ENCODE peak calls at places on chromosome 5, in ten cellular contexts. Z is PC-9, C is hepatocyte, O is right lobe of liver, M is neural progenitor cell, N is body of pancreas, H is upper lobe of right lung, V is uterus, D is IMR-90, K is adrenal gland. X is an unnamed sample. For H3K4me1, the result is how much of the 10 kb centered on the place peaks cover.

GRCh38 chr5:160272889-160273288 is 39.5 kb downstream of the CCNJL start:
- DNase-seq in Z (no peak), C (no peak), O (no peak), M (no peak), N (no peak), H (no peak), V (no peak), D (no peak), K (no peak), X (no peak)

GRCh38 chr5:88672644-88673493 is 210.1 kb downstream of the MEF2C start:
- DNase-seq in Z (no peak), C (no peak), O (no peak), M (peak), N (no peak), H (no peak), V (no peak), D (no peak), K (no peak), X (no peak)

GRCh38 chr5:163832155-163832554 is 326.7 kb downstream of the MAT2B start:
- DNase-seq in Z (no peak), C (no peak), O (no peak), M (no peak), N (no peak), H (no peak), V (no peak), D (no peak), K (no peak), X (no peak)

GRCh38 chr5:135233477-135233876 is 165.6 kb downstream of the MACROH2A1 start:
- DNase-seq in Z (no peak), C (no peak), O (peak), M (no peak), N (no peak), H (peak), V (no peak), D (no peak), K (no peak), X (no peak)

GRCh38 chr5:73431204-73431851 is 17.2 kb downstream of the FOXD1 start:
- DNase-seq in Z (no peak), C (no peak), O (no peak), M (no peak), N (no peak), H (no peak), V (no peak), D (no peak), K (no peak), X (no peak)

GRCh38 chr5:67921004-67921601 is 294.5 kb upstream of the PIK3R1 start:
- DNase-seq in Z (no peak), C (no peak), O (no peak), M (no peak), N (no peak), H (no peak), V (no peak), D (no peak), K (no peak), X (no peak)

GRCh38 chr5:61618577-61618976 is 286.5 kb downstream of the ZSWIM6 start:
- DNase-seq in Z (no peak), C (no peak), O (no peak), M (no peak), N (no peak), H (no peak), V (no peak), D (no peak), K (no peak), X (no peak)

GRCh38 chr5:169634606-169635005 is 2.5 kb upstream of the DOCK2 start:
- DNase-seq in Z (no peak), C (no peak), O (no peak), M (no peak), N (no peak), H (no peak), V (no peak), D (no peak), K (no peak), X (no peak)

GRCh38 chr5:116231288-116231687 is 146.5 kb downstream of the COMMD10 start:
- DNase-seq in Z (no peak), C (no peak), O (no peak), M (no peak), N (no peak), H (no peak), V (no peak), D (no peak), K (no peak), X (no peak)

GRCh38 chr5:180423133-180423532 is 70.0 kb upstream of the GFPT2 start:
- DNase-seq in Z (no peak), C (no peak), O (no peak), M (no peak), N (no peak), H (no peak), V (no peak), D (no peak), K (no peak), X (no peak)

GRCh38 chr5:172010278-172010677 is 3.8 kb upstream of the FBXW11 start:
- DNase-seq in Z (no peak), C (no peak), O (no peak), M (peak), N (no peak), H (no peak), V (no peak), D (no peak), K (no peak), X (peak)
- TF ChIP-seq CTCF in Z (no peak), C (peak), O (no peak), M (peak), N (no peak), H (no peak), V (no peak), D (peak), K (no peak), X (peak)

DNA sequence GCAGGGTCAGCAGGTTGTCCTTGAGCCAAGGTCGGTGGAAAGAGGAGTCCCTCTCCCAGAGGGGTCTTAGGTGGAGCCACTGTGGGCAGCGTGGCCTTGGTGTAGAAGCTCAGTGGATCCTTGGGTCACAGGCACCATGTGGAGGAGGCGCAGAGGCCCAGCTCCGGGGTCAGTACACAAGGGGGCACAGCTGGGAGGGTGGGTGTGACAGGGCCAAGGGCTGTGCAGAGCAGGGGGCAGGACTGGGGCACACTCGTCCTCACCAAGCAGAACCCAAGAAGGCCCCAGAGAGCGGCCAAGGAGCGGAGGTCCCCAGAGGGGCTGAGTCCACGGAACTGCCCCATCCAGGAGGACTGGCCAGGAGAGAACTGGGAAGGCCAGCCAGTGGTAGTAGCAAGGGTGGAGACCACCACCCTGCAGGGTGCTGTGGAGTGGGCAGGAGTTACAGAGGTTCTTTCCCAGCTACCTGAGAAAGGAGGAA is 2.4 kb upstream of the LPCAT1 start:
- DNase-seq in Z (no peak), C (no peak), O (peak), M (no peak), N (peak), H (peak), V (peak), D (no peak), K (no peak), X (no peak)
- H3K4me1 ChIP-seq in Z (under half), C (under half), O (under half), M (under half), N (under half), H (under half), V (under half), D (under half), K (under half), X (under half)

DNA sequence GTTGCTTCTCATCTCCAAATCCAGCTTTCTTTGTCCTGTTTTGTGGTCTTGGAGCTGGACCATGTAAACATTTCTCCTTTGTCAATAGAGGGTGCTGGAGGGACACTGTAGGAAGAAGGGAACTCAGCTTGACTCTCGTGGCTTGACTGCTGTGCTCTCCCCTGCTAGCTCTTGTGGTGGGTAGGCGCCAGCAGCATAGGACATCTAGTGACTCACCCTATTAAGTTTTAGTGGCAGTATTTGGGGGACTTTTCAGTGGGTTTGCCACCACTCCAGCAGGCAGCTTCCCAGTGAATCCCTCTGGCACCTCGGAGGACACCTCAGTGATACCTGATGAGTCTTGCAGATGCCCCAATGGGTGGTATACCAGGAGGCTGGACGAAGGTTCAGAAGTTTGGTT is 97.8 kb downstream of the TSSK1B start:
- DNase-seq in Z (no peak), C (peak), O (no peak), M (peak), N (peak), H (no peak), V (peak), D (peak), K (peak), X (peak)
- TF ChIP-seq CTCF in Z (peak), C (peak), O (peak), M (peak), N (peak), H (peak), V (peak), D (peak), K (no peak), X (peak)

GRCh38 chr5:14444988-14445387 is 136.6 kb upstream of the OTULINL start:
- DNase-seq in Z (no peak), C (no peak), O (no peak), M (no peak), N (no peak), H (no peak), V (no peak), D (peak), K (no peak), X (no peak)
- H3K4me1 ChIP-seq in Z (under half), C (under half), O (under half), M (half or more), N (under half), H (under half), V (under half), D (under half), K (under half), X (under half)

DNA sequence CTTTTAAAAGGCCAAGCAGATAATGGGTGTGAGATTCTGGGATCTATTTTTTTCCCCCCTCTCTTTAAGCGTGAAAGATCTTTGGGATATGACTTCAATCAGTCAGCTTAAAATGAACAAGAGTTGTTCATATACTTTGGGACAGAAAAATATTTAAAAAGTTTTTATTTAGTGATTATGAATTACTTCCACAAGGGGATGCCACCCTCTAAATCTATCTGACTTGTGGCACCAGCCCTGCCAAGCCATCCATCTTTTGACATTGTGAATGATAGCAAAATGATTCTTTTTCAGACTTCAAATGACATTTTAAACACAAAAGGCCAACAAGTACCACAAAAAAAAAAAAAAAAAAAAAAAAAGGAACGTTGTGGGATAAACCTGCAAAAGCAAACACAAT is 111.0 kb upstream of the HMHB1 start:
- DNase-seq in Z (no peak), C (no peak), O (no peak), M (no peak), N (no peak), H (no peak), V (no peak), D (no peak), K (no peak), X (no peak)
- TF ChIP-seq CTCF in Z (peak), C (no peak), O (no peak), M (no peak), N (no peak), H (no peak), V (no peak), D (peak), K (no peak), X (no peak)

GRCh38 chr5:35094966-35095365 is 47.2 kb upstream of the AGXT2 start:
- DNase-seq in Z (no peak), C (no peak), O (no peak), M (no peak), N (peak), H (no peak), V (no peak), D (no peak), K (no peak), X (no peak)

GRCh38 chr5:35087971-35088370 is 40.2 kb upstream of the AGXT2 start:
- DNase-seq in Z (no peak), C (no peak), O (no peak), M (no peak), N (no peak), H (no peak), V (no peak), D (peak), K (peak), X (peak)

GRCh38 chr5:35092703-35093102 is 45.0 kb upstream of the AGXT2 start:
- DNase-seq in Z (no peak), C (no peak), O (no peak), M (no peak), N (no peak), H (no peak), V (no peak), D (no peak), K (no peak), X (no peak)

GRCh38 chr5:35091734-35092133 is 44.0 kb upstream of the AGXT2 start:
- DNase-seq in Z (no peak), C (no peak), O (no peak), M (no peak), N (no peak), H (no peak), V (no peak), D (no peak), K (no peak), X (no peak)

DNA sequence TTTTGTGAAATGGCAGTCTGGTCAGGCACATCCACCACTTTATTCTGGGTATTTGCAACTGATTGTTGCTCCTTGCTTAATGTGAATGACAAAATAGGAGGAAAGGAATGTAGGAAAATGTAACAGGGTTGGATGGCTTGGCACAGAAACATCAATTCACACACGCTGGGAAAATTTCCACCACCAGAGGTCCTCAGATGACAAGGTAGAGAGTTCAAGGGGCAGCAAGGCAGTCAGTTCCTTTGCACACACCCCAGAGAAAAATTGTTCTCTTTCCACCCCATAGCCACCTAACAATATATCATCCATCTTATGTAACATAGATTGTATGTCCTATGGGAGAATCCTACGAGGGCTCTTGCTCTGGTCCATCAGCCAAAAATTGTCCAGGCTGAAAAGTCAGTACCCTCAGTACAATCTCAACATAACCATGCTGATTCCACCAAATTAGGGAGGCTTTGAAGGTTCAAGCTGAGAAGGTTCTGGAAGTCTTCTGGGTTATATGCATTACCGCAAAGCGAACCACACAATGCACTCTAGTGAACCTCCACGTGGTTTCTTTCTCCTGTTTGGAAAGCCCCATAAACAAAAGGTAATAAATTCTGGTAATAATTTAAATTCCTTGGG is 42.1 kb upstream of the AGXT2 start:
- DNase-seq in Z (peak), C (peak), O (peak), M (peak), N (peak), H (no peak), V (peak), D (peak), K (peak), X (peak)
- H3K4me1 ChIP-seq in Z (under half), C (under half), O (under half), M (under half), N (under half), H (under half), V (under half), D (under half), K (under half), X (under half)